ENCODE peak calls at places on chromosomes 11 and 22, in four cellular contexts. One of them, this sample, is unnamed.

GRCh38 chr11:35372565-35373283 is 46.6 kb downstream of the SLC1A2 start:
- DNase-seq in heart right ventricle: no peak
- DNase-seq in tibial artery: no peak
- DNase-seq in IMR-90: no peak
- DNase-seq in this sample: no peak

GRCh38 chr11:13183094-13183825 is 94.3 kb upstream of the BMAL1 start:
- DNase-seq in heart right ventricle: no peak
- DNase-seq in tibial artery: no peak
- DNase-seq in IMR-90: peak; percentile 54
- DNase-seq in this sample: no peak

GRCh38 chr11:60251485-60252207 is 8.7 kb upstream of the MS4A4E start:
- DNase-seq in heart right ventricle: no peak
- DNase-seq in tibial artery: no peak
- DNase-seq in IMR-90: no peak
- DNase-seq in this sample: no peak

GRCh38 chr22:42269407-42270177 is 861 bp downstream of the TCF20 start:
- DNase-seq in heart right ventricle: peak; percentile 51
- DNase-seq in tibial artery: no peak
- DNase-seq in IMR-90: no peak
- DNase-seq in this sample: peak; percentile 80

GRCh38 chr11:3197044-3197715 is 21.4 kb downstream of the MRGPRG start:
- DNase-seq in heart right ventricle: no peak
- DNase-seq in tibial artery: peak; percentile 59
- DNase-seq in IMR-90: no peak
- DNase-seq in this sample: no peak

GRCh38 chr11:63274776-63275175 is 31.4 kb upstream of the SLC22A25 start:
- DNase-seq in heart right ventricle: no peak
- DNase-seq in tibial artery: no peak
- DNase-seq in IMR-90: no peak
- DNase-seq in this sample: no peak

GRCh38 chr11:77127969-77128691 is at the start of gene MYO7A:
- DNase-seq in heart right ventricle: peak; percentile 71
- DNase-seq in tibial artery: peak; percentile 85
- DNase-seq in IMR-90: peak; percentile 55
- DNase-seq in this sample: peak; percentile 93

GRCh38 chr11:48018561-48019229 is 38.3 kb downstream of the PTPRJ start:
- DNase-seq in heart right ventricle: no peak
- DNase-seq in tibial artery: no peak
- DNase-seq in IMR-90: no peak
- DNase-seq in this sample: no peak

GRCh38 chr11:96736591-96736990 is 346.8 kb downstream of the JRKL start:
- DNase-seq in heart right ventricle: no peak
- DNase-seq in tibial artery: no peak
- DNase-seq in IMR-90: no peak
- DNase-seq in this sample: no peak

GRCh38 chr11:24400059-24400665 is 96.7 kb upstream of the LUZP2 start:
- DNase-seq in heart right ventricle: no peak
- DNase-seq in tibial artery: no peak
- DNase-seq in IMR-90: no peak
- DNase-seq in this sample: no peak

DNA sequence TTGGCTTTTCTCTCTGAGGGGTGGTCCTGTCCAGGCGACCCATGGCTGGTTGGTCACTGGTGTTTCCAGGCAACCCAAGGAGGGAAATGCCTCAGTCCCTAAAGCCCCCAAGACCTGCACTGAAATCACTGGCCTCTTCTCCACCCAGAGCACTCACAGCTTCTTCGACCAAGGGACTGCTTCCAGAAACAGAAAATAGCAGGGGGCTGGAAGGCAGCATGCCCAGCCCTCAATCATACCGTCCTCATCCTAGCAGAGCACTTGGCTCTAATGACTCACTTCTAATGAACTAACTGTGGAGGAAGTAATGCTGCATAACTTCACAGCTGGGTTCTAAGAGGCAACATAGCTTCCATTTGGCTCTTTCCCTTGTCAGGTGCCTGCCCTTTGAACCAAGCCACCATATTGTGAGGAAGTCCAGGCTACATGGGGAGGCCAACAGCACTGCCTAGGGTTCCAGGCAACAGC is 27.6 kb downstream of the DKK3 start:
- DNase-seq in heart right ventricle: no peak
- DNase-seq in tibial artery: no peak
- DNase-seq in IMR-90: peak; percentile 55
- DNase-seq in this sample: no peak
- H3K27ac ChIP-seq in heart right ventricle: peak overlapping the region; percentile 92
- H3K27ac ChIP-seq in tibial artery: peak overlapping the region; percentile 74
- H3K27ac ChIP-seq in IMR-90: peak overlapping the region; percentile 18
- H3K27ac ChIP-seq in this sample: no peak overlapping the region

GRCh38 chr11:57213282-57214086 is 23.6 kb downstream of the APLNR start:
- DNase-seq in heart right ventricle: no peak
- DNase-seq in tibial artery: no peak
- DNase-seq in IMR-90: peak; percentile 21
- DNase-seq in this sample: no peak
- H3K4me3 ChIP-seq in heart right ventricle: no peak overlapping the region
- H3K4me3 ChIP-seq in tibial artery: no peak overlapping the region
- H3K4me3 ChIP-seq in IMR-90: no peak overlapping the region
- H3K4me3 ChIP-seq in this sample: no peak overlapping the region

DNA sequence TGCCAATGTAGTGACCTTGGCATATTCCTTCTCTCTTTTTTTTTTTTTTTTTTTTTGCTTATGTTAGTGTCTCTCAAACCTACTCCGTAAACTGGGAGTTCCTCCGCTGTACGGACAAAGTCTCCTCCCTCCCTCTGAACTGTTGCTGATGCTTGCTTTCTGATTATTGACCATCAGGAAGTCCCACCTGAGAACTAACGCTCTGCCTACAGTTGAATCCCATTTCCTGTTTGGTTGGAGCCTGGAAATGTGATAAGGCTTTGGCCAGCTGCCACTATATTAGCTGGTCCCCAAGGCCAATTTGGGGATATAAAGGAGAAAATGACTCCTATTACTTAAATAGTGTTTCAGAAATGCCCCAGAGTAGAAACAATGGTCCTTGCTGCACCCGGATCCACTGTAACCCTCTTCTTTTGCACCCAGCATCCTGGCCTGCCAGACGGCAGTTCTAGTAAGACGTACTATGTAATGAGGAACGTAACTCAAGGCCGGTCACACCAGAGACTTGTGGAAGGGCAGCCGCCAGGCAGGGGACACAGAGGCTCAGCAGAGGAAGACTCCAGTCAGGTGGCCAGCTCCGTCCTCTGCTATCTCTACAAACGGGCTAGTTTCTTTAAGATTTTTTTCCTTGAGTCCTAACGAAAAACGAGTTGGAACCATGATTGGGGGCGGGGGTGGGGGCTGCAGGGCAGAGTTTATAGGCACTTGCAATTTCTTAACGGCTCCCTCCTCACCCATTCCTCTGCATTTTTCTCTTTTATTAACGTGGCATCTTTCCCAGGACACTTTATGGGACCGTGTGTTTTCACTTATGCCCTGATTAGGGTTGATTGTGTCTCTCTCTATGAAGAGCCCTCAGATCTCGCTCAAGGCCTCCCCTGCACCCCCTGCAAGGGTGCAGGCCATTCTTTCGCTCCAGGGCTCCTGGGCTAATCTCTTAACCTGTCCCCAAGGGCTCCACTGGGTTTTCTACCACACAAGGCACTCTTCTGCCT is 72.8 kb upstream of the CDON start:
- DNase-seq in heart right ventricle: no peak
- DNase-seq in tibial artery: no peak
- DNase-seq in IMR-90: no peak
- DNase-seq in this sample: no peak
- H3K4me1 ChIP-seq in heart right ventricle: peaks cover 64% of the 10 kb centered on the region
- H3K4me1 ChIP-seq in tibial artery: peaks cover 3% of the 10 kb centered on the region
- H3K4me1 ChIP-seq in IMR-90: peaks cover 12% of the 10 kb centered on the region
- H3K4me1 ChIP-seq in this sample: peaks cover 7% of the 10 kb centered on the region

GRCh38 chr22:46776486-46776826 is 14.0 kb downstream of the TBC1D22A start:
- DNase-seq in heart right ventricle: no peak
- DNase-seq in tibial artery: no peak
- DNase-seq in IMR-90: no peak
- DNase-seq in this sample: no peak

GRCh38 chr22:46775364-46775758 is 12.9 kb downstream of the TBC1D22A start:
- DNase-seq in heart right ventricle: no peak
- DNase-seq in tibial artery: no peak
- DNase-seq in IMR-90: no peak
- DNase-seq in this sample: no peak

GRCh38 chr22:46773074-46773473 is 10.6 kb downstream of the TBC1D22A start:
- DNase-seq in heart right ventricle: no peak
- DNase-seq in tibial artery: no peak
- DNase-seq in IMR-90: no peak
- DNase-seq in this sample: no peak

GRCh38 chr22:46775789-46776485 is 13.5 kb downstream of the TBC1D22A start:
- DNase-seq in heart right ventricle: no peak
- DNase-seq in tibial artery: peak; percentile 46
- DNase-seq in IMR-90: no peak
- DNase-seq in this sample: no peak

DNA sequence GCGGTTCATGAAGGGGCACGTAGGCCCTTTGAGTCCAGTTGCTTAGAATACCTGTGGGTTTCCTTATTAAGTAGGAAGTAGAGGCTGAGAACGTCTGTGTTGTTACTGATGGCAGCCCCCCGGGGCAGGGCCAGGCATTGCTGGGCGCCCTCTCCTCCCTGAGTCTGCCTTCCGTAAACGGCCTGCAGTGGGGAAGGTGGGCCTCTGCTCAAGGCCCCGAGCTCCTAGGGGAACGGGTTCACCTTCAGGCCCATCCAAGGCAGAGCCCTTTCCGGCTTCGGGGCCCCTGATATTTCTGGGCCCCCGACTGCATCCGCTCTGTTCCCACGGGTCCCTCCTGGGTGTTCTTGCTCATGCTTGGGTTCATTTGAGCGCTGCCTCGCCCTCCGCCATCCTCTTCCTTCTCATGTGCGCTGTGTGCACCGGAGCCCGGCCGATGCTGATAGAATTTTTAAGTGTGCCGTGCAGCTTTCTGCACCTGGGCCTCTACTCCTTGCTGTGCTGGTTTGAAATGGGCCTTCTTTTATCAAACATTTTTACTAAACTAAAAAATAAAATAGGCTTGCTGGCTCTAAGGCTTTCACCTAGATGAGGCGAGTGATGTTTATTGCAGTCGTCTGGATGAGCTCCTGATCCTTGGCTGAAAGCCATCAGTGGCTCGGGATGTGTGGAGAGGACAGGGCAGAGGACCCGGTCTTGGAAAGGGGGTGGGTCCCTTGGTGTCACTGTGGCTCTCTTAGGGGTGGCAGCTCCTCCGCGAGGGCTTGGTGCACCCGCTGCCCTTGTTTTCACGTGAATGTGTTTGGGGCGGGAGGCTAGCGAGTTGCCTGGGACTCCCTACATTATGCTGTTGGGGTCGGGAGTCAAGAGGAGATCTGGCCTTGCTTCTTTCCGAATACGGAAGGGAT is 12.3 kb downstream of the TBC1D22A start:
- DNase-seq in heart right ventricle: no peak
- DNase-seq in tibial artery: no peak
- DNase-seq in IMR-90: no peak
- DNase-seq in this sample: no peak
- H3K27ac ChIP-seq in heart right ventricle: peak overlapping the region; percentile 65
- H3K27ac ChIP-seq in tibial artery: no peak overlapping the region
- H3K27ac ChIP-seq in IMR-90: peak overlapping the region; percentile 53
- H3K27ac ChIP-seq in this sample: peak overlapping the region; percentile 26

This sample was measured in pancreas.